ENCODE peak calls at places on chromosome X, in six cellular contexts. U is left kidney; H is renal cortical epithelial cell; Z is cortex of kidney; B is stimulated activated CD4-positive, alpha-beta T cell treated with anti-CD3 and anti-CD28 coated beads, Interleukin-12 subunit alpha, Interleukin-12 subunit beta, amount 100 ng/mL, for 4 hours; T is fibroblast of mammary gland. A is an unnamed sample.
A peak's percentile ranks its signal among the peaks of the same experiment; 100 is the strongest.

GRCh38 chrX:151870603-151871002 is 42.1 kb upstream of the MAGEA4 start:
- DNase-seq in H (peak; percentile 32), U (no peak), T (peak; percentile 87), Z (no peak), B (no peak), A (no peak)

GRCh38 chrX:149283853-149284252 is 221.3 kb downstream of the IDS start:
- DNase-seq in Z (no peak), B (no peak), H (no peak), T (no peak), U (no peak), A (no peak)

GRCh38 chrX:154657226-154657805 is 3.9 kb upstream of the CTAG2 start:
- DNase-seq in B (no peak), T (no peak), Z (no peak), U (no peak), H (no peak), A (no peak)

GRCh38 chrX:22247169-22247568 is 25.5 kb upstream of the CBLL2 start:
- DNase-seq in H (peak; percentile 24), T (no peak), U (no peak), Z (no peak), B (no peak), A (no peak)

GRCh38 chrX:1391370-1391706 is 575 bp downstream of the SLC25A6 start:
- DNase-seq in Z (no peak), H (no peak), T (no peak), U (no peak), B (no peak), A (no peak)

GRCh38 chrX:69038826-69039225 is 126.4 kb downstream of the PJA1 start:
- DNase-seq in T (no peak), H (no peak), U (no peak), Z (no peak), B (no peak), A (no peak)

GRCh38 chrX:138939038-138939437 is 227.5 kb upstream of the FGF13 start:
- DNase-seq in H (no peak), Z (no peak), B (no peak), T (no peak), U (no peak), A (no peak)

GRCh38 chrX:13742397-13743176 is 8.0 kb downstream of the OFD1 start:
- DNase-seq in U (no peak), Z (no peak), B (peak; percentile 28), T (no peak), H (peak; percentile 75), A (no peak)

GRCh38 chrX:28589048-28589447 is 1.8 kb downstream of the IL1RAPL1 start:
- DNase-seq in H (no peak), U (no peak), B (no peak), Z (no peak), T (no peak), A (no peak)

GRCh38 chrX:69124108-69124507 is 41.1 kb downstream of the PJA1 start:
- DNase-seq in H (no peak), B (no peak), U (no peak), T (no peak), Z (no peak), A (no peak)

GRCh38 chrX:46991664-46992063 is 79.4 kb downstream of the JADE3 start:
- DNase-seq in Z (no peak), T (no peak), H (no peak), B (no peak), U (no peak), A (no peak)

GRCh38 chrX:18889346-18889745 is 94.6 kb downstream of the PHKA2 start:
- DNase-seq in H (no peak), U (no peak), B (no peak), T (no peak), Z (no peak), A (no peak)

GRCh38 chrX:12956704-12957541 is 18.0 kb upstream of the TMSB4X start:
- DNase-seq in T (no peak), Z (no peak), U (peak; percentile 63), H (peak; percentile 81), B (no peak), A (peak; percentile 81)

GRCh38 chrX:19372170-19373033 is 28.7 kb downstream of the PDHA1 start:
- DNase-seq in Z (no peak), H (peak; percentile 48), B (peak; percentile 57), U (peak; percentile 86), T (peak; percentile 64), A (peak; percentile 31)

GRCh38 chrX:150253946-150254615 is 109.0 kb upstream of the MAMLD1 start:
- DNase-seq in H (no peak), Z (no peak), T (no peak), U (no peak), B (no peak), A (no peak)

GRCh38 chrX:11886745-11887144 is 128.7 kb downstream of the MSL3 start:
- DNase-seq in H (peak; percentile 85), Z (no peak), U (no peak), T (peak; percentile 80), B (no peak), A (no peak)

GRCh38 chrX:1679238-1679637 is 64.4 kb downstream of the ASMT start:
- DNase-seq in H (no peak), U (no peak), Z (no peak), B (no peak), T (peak; percentile 22), A (no peak)

GRCh38 chrX:13511557-13512330 is 57.7 kb upstream of the EGFL6 start:
- DNase-seq in T (peak; percentile 29), U (no peak), Z (no peak), H (no peak), B (no peak), A (no peak)

A was measured in erythroblast.